ENCODE peak calls at places on chromosomes 3 and 15, in nine cellular contexts. N is endothelial cell of umbilical vein; U is effector memory CD4-positive, alpha-beta T cell; Q is heart left ventricle; X is Peyer's patch; F is H1; Y is MM.1S; A is SJSA1; L is CD8-positive, alpha-beta T cell. V is an unnamed sample. For H3K27me3, the result is how much of the 10 kb centered on the place peaks cover.

GRCh38 chr3:76034652-76035051 is 249.3 kb upstream of the ZNF717 start:
- DNase-seq in X (no peak), N (no peak), U (no peak), F (no peak), Q (no peak), A (no peak), L (no peak), Y (no peak), V (no peak)

GRCh38 chr15:94196536-94196935 is 34.8 kb upstream of the MCTP2 start:
- DNase-seq in Q (no peak), N (no peak), F (no peak), U (no peak), Y (no peak), L (no peak), A (peak), X (no peak), V (no peak)

GRCh38 chr3:152574461-152575079 is 260.4 kb upstream of the P2RY1 start:
- DNase-seq in A (peak), U (no peak), X (peak), L (no peak), F (no peak), N (peak), Q (peak), Y (peak), V (no peak)

GRCh38 chr15:78457101-78457500 is 19.1 kb downstream of the IREB2 start:
- DNase-seq in Q (no peak), Y (no peak), L (no peak), A (peak), F (no peak), N (peak), U (no peak), X (no peak), V (no peak)

GRCh38 chr3:178277605-178278004 is 258.6 kb upstream of the KCNMB2 start:
- DNase-seq in N (no peak), L (no peak), Q (no peak), A (no peak), X (no peak), F (no peak), U (no peak), Y (no peak), V (no peak)

GRCh38 chr15:66775127-66776105 is 73.4 kb downstream of the SMAD6 start:
- DNase-seq in N (no peak), L (no peak), Y (no peak), Q (peak), A (no peak), X (no peak), F (no peak), U (no peak), V (no peak)

GRCh38 chr3:154616298-154616697 is 186.3 kb upstream of the GPR149 start:
- DNase-seq in Y (no peak), X (no peak), N (no peak), Q (no peak), L (no peak), A (no peak), F (peak), U (no peak), V (no peak)

GRCh38 chr3:147113293-147114045 is 292.9 kb downstream of the ZIC4 start:
- DNase-seq in X (no peak), F (no peak), U (no peak), Q (no peak), N (no peak), Y (peak), L (no peak), A (peak), V (no peak)

GRCh38 chr3:13863929-13864595 is 15.8 kb downstream of the WNT7A start:
- DNase-seq in L (no peak), U (no peak), A (no peak), N (no peak), Y (no peak), Q (no peak), F (no peak), X (no peak), V (no peak)

GRCh38 chr3:64141476-64141875 is 83.8 kb downstream of the PRICKLE2 start:
- DNase-seq in Q (no peak), A (no peak), F (no peak), L (no peak), U (no peak), X (no peak), N (no peak), Y (no peak), V (no peak)

GRCh38 chr3:98561727-98562521 is 30.1 kb downstream of the GPR15 start:
- DNase-seq in L (no peak), Y (no peak), A (peak), N (no peak), F (no peak), Q (no peak), U (no peak), X (no peak), V (no peak)

GRCh38 chr3:4834403-4834866 is 144.8 kb upstream of the BHLHE40 start:
- DNase-seq in X (peak), L (peak), A (no peak), F (no peak), Y (peak), N (no peak), Q (no peak), U (peak), V (no peak)

GRCh38 chr3:195005251-195005620 is 265.7 kb downstream of the XXYLT1 start:
- DNase-seq in Y (no peak), Q (no peak), L (no peak), N (no peak), A (no peak), F (peak), X (no peak), U (no peak), V (no peak)

GRCh38 chr3:188698436-188698835 is 473.3 kb upstream of the TPRG1 start:
- DNase-seq in N (no peak), Q (no peak), F (no peak), A (no peak), X (no peak), L (no peak), U (no peak), Y (no peak), V (no peak)

GRCh38 chr15:69668963-69669362 is 216.3 kb downstream of the RPLP1 start:
- DNase-seq in F (no peak), U (no peak), Y (peak), Q (no peak), N (no peak), A (no peak), L (peak), X (peak), V (no peak)

GRCh38 chr3:173622156-173622555 is 224.6 kb downstream of the NLGN1 start:
- DNase-seq in N (no peak), Y (peak), L (no peak), X (no peak), U (no peak), F (no peak), Q (no peak), A (no peak), V (no peak)

GRCh38 chr3:126582286-126582685 is 23.6 kb upstream of the C3orf22 start:
- DNase-seq in X (no peak), Y (no peak), F (no peak), A (no peak), N (no peak), Q (no peak), L (no peak), U (no peak), V (no peak)

GRCh38 chr3:25849641-25850040 is 59.8 kb downstream of the OXSM start:
- DNase-seq in A (no peak), N (no peak), Q (no peak), U (no peak), F (no peak), Y (no peak), L (no peak), X (no peak), V (no peak)

GRCh38 chr3:32026583-32026982 is 45.0 kb downstream of the ZNF860 start:
- DNase-seq in X (no peak), L (no peak), Q (no peak), Y (no peak), A (no peak), F (no peak), U (no peak), N (no peak), V (no peak)

GRCh38 chr15:80265021-80265420 is 13.0 kb upstream of the CTXND1 start:
- DNase-seq in U (no peak), F (no peak), N (no peak), Q (no peak), L (no peak), X (no peak), Y (no peak), A (no peak), V (no peak)

GRCh38 chr15:52013151-52013791 is 5.7 kb upstream of the MAPK6 start:
- DNase-seq in F (no peak), Y (no peak), L (no peak), Q (no peak), U (no peak), X (no peak), A (peak), N (peak), V (no peak)

GRCh38 chr3:73508330-73508954 is 116.3 kb downstream of the PDZRN3 start:
- DNase-seq in A (peak), N (peak), L (no peak), F (no peak), U (no peak), Q (no peak), X (no peak), Y (peak), V (no peak)

GRCh38 chr15:79329186-79329611 is 18.3 kb downstream of the TMED3 start:
- DNase-seq in U (no peak), F (no peak), A (peak), L (no peak), N (peak), X (no peak), Q (no peak), Y (no peak), V (no peak)

GRCh38 chr15:96893159-96893906 is 562.8 kb downstream of the NR2F2 start:
- DNase-seq in Y (peak), U (no peak), N (peak), F (no peak), Q (no peak), X (no peak), A (no peak), L (no peak), V (no peak)
- H3K27me3 ChIP-seq in Y (under half), U (under half), N (under half), F (under half), Q (under half), X (under half), A (under half), L (under half), V (under half)

GRCh38 chr3:184537885-184538599 is 23.5 kb upstream of the EPHB3 start:
- DNase-seq in L (peak), A (no peak), F (no peak), X (no peak), Y (no peak), U (no peak), N (no peak), Q (no peak), V (no peak)
- H3K27me3 ChIP-seq in L (under half), A (under half), F (under half), X (under half), Y (half or more), U (under half), N (under half), Q (under half), V (under half)

DNA sequence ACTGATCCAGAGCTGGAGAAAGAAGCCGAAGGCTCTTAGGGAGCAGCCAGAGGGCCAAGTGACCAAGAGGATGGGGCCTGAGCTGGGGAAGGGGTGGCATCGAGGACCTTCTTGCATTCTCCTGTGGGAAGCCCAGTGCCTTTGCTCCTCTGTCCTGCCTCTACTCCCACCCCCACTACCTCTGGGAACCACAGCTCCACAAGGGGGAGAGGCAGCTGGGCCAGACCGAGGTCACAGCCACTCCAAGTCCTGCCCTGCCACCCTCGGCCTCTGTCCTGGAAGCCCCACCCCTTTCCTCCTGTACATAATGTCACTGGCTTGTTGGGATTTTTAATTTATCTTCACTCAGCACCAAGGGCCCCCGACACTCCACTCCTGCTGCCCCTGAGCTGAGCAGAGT is 9.5 kb downstream of the CHRD start:
- DNase-seq in L (no peak), N (no peak), Q (no peak), Y (no peak), X (no peak), F (no peak), U (no peak), A (no peak), V (no peak)
- H3K27me3 ChIP-seq in L (under half), N (under half), Q (under half), Y (under half), X (under half), F (under half), U (under half), A (under half), V (under half)

DNA sequence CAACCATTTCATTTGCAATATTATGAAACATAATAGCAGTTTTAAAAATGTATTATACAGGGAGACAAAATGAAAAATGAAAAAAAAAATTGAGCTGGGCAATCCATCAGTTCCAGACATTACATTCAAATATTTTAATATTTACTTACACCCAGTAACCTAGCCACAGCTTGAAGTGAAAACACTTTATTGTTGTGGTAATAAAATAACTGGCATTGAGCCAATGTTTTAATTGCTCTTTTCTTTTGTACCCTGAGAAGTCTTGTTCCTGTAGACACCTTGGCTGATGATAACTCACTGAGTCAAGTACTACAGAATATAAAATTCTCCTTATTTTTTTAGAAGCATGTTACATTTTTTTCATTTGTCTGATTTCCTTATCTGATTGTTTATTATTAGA is 180.6 kb downstream of the ROBO1 start:
- DNase-seq in X (no peak), L (no peak), Y (peak), F (no peak), A (no peak), Q (no peak), U (no peak), N (peak), V (no peak)
- H3K27me3 ChIP-seq in X (under half), L (under half), Y (under half), F (under half), A (under half), Q (under half), U (under half), N (under half), V (under half)